ENCODE peak calls at places on chromosome 5, in five cellular contexts. K is IMR-90, D is mesendoderm, J is mesenchymal stem cell, U is H9. E is an unnamed sample.

GRCh38 chr5:112122353-112122752 is 296.7 kb downstream of the EPB41L4A start:
- DNase-seq in K (no peak), D (no peak), J (no peak), U (no peak), E (no peak)

GRCh38 chr5:79691007-79691406 is 1.4 kb downstream of the CMYA5 start:
- DNase-seq in K (no peak), D (no peak), J (no peak), U (no peak), E (no peak)

GRCh38 chr5:119879446-119879845 is 250.1 kb downstream of the FAM170A start:
- DNase-seq in K (no peak), D (no peak), J (no peak), U (no peak), E (no peak)

GRCh38 chr5:59346987-59347386 is 546.5 kb downstream of the PDE4D start:
- DNase-seq in K (no peak), D (no peak), J (peak), U (no peak), E (no peak)

GRCh38 chr5:146426853-146427618 is 20.1 kb upstream of the TCERG1 start:
- DNase-seq in K (peak), D (peak), J (peak), U (no peak), E (no peak)

GRCh38 chr5:57307516-57307915 is 133.7 kb downstream of the GPBP1 start:
- DNase-seq in K (no peak), D (no peak), J (no peak), U (no peak), E (no peak)

GRCh38 chr5:150117945-150118560 is 31.7 kb upstream of the CSF1R start:
- DNase-seq in K (no peak), D (no peak), J (no peak), U (peak), E (no peak)

GRCh38 chr5:79873216-79873615 is 117.8 kb downstream of the MTX3 start:
- DNase-seq in K (no peak), D (no peak), J (no peak), U (no peak), E (no peak)

GRCh38 chr5:6188344-6188743 is 190.0 kb downstream of the MED10 start:
- DNase-seq in K (no peak), D (no peak), J (no peak), U (no peak), E (no peak)

GRCh38 chr5:32090755-32091128 is 83.4 kb downstream of the GOLPH3 start:
- DNase-seq in K (no peak), D (peak), J (no peak), U (no peak), E (no peak)

DNA sequence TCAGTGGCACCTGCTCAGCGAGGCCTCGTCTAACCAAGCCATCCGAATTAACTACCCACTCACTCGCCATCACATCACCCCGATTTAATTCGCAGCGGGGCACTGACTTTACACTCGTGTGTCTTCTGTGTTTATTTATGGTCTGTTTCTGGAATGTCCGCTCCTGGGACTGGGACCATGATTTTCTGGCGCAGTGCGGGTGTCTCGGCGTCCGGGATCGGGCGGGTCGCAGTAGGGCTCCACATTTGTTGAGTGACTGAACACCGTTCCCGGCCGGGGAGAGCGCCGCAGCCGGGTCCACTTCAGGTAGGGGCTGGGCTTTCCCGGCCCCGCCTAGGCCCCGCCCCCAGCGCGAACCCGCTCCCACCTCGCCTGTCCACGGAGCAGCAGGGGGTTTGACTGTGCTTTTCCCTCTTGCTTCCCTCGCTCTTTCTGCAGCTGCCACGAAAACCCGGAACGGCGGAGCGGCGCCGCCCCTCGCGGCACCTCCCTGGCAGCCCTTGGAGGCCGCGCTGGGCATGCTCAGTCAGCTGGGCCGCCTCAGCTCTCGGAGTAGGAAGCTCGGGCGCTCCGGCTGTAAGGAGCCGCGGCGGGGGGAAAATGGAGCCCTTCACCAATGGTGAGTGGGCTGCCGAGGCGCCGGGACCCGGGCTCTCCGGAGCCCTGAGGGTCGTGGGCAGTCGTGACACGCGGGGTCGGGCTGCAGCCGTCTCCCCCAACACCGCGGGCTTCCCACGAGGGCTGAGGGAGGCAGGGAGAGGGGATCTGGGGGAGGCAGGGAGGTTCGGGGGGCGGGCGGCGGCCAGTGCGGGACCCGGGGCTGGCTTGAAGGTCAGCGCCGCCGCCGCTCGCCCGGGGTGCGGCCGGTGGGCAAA is at the start of gene LNPEP:
- DNase-seq in K (peak), D (peak), J (peak), U (peak), E (peak)
- H2BK120ac ChIP-seq in K (peak), D (no peak), J (peak), U (no peak), E (no peak)

DNA sequence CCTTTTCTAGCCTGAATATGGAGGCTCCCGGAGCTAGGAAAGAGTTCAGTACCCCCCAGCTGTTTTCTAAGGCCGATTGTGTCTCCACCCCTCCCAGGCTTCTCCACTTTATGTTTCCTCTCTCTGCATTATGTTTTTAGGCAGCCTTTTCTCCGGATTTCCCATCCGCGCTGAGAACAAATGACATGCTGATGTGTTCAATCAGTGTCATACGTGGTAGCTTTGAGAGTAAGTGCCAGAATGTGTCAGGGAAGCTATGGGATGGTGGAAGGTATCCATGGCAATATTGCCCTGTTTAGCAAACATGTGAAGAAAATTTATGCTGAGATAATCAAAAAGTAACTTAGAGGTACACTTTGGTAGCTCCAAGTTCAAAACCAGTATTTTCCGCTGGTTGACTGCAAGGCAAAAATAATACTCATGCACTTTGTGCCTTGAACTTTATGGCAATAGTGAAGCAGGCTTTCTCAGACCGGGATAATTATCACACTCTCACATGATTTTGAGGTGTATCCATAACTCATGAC is 36.7 kb upstream of the LECT2 start:
- DNase-seq in K (no peak), D (no peak), J (no peak), U (no peak), E (no peak)
- H2BK120ac ChIP-seq in K (no peak), D (no peak), J (no peak), U (no peak), E (no peak)

GRCh38 chr5:174714751-174715150 is 9.6 kb upstream of the MSX2 start:
- DNase-seq in K (no peak), D (no peak), J (no peak), U (no peak), E (no peak)
- H2BK120ac ChIP-seq in K (no peak), D (no peak), J (no peak), U (no peak), E (no peak)

DNA sequence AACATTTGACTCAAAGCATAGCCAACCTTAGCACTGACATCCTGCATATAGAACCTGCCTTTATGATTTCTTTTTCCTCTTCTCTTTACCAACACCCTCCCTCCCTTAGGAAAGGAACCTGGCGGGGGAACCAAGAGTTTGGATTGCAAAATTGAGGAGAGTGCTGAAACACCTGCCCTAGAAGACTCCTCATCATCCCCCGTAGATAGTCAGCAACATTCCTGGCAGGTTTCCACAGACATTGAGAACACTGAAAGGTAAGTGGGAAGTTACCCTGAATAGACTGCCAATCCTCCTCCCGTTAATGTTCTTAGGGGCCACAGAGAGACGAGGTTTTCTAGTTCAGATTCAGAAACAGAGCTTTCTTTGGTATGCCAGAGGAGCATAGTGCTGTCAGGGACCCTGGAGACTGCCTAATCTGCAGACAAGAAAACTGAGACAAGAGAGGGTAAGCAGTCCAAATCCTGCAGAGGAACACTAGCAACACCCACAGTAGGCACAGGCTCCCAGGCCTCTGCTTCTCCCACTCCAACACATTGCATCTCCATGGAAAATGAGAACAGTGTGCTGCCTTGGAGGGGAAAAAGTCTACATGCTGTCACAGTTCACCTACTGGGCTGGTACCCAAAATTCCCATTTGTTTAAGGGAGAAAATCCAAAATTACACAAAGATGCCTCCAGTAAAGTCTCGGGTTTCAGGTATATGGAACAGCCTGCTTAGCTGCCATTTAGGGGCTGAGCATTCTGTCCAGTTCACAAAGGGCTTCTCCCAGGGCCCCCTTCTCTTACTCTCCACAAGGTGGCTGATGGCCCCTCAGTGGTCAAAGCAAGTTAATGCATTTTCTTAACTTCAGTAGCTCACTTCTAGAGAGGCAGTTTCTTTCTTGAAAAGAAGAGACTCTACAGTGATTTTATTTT is 89.0 kb downstream of the RGS7BP start:
- DNase-seq in K (no peak), D (peak), J (peak), U (peak), E (peak)
- H2BK120ac ChIP-seq in K (no peak), D (no peak), J (no peak), U (no peak), E (no peak)

GRCh38 chr5:87150630-87151029 is 117.1 kb upstream of the RASA1 start:
- DNase-seq in K (no peak), D (no peak), J (no peak), U (no peak), E (no peak)
- H2BK120ac ChIP-seq in K (peak), D (no peak), J (peak), U (no peak), E (no peak)

GRCh38 chr5:132257131-132258101 is at the start of gene PDLIM4:
- DNase-seq in K (no peak), D (peak), J (peak), U (peak), E (peak)
- H2BK120ac ChIP-seq in K (peak), D (no peak), J (peak), U (no peak), E (peak)

DNA sequence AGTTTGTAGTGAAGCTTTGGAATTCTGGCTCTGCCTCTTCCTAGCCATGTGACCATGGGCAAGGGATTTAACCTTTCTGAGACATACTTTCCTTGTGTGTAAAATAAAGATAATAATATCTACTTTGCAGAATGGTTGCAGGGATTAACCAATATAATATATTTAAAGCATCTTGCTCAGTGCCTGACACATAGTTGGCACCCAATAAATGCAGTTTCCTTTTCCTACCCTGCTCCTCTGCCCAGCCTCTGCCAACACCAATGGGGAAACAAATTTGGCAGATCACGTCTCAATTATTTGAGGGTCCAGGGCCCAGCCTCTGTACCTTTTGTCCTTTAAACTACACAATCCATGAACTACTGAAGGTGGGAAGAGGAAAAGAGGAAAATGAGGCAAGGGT is 91.1 kb downstream of the NRG2 start:
- DNase-seq in K (no peak), D (no peak), J (no peak), U (no peak), E (no peak)
- H2BK120ac ChIP-seq in K (no peak), D (no peak), J (no peak), U (no peak), E (no peak)

DNA sequence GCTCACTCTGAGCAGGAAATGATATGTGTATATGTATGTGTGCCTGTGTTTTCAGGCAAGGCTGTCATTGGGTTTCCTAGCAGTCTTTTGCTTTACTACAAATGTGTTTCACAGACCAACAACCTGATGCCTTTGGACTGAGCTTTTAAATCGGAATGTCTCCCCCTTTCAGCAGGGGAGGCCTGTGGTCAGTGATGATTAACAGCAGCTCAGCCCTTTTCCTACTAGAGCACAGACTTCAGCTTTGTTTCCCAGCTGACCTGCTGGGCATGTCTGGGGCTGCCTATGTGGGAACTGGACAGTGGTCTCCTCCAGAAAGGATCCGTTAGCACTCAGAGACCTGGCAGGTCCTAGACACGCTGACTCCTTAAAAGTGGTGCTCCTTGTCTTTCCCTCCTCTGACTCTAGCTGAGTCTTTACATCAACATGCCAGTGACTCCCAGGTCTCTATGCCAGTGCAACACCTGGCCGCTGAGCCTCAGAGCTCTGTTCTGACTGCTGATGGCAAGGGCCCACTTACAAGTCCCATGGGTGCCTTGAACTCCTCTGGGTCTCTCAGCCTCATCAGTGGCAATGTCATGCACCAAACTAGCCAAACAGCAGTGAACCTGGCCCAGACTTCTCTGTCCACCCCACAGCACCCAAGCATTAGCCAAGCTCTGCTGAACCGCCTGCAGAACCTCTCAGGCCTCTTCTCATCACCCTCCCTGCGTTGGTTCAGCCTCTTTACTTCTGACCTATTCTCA is 7.7 kb downstream of the MACROH2A1 start:
- DNase-seq in K (peak), D (no peak), J (peak), U (no peak), E (no peak)
- H2BK120ac ChIP-seq in K (peak), D (no peak), J (no peak), U (no peak), E (no peak)

DNA sequence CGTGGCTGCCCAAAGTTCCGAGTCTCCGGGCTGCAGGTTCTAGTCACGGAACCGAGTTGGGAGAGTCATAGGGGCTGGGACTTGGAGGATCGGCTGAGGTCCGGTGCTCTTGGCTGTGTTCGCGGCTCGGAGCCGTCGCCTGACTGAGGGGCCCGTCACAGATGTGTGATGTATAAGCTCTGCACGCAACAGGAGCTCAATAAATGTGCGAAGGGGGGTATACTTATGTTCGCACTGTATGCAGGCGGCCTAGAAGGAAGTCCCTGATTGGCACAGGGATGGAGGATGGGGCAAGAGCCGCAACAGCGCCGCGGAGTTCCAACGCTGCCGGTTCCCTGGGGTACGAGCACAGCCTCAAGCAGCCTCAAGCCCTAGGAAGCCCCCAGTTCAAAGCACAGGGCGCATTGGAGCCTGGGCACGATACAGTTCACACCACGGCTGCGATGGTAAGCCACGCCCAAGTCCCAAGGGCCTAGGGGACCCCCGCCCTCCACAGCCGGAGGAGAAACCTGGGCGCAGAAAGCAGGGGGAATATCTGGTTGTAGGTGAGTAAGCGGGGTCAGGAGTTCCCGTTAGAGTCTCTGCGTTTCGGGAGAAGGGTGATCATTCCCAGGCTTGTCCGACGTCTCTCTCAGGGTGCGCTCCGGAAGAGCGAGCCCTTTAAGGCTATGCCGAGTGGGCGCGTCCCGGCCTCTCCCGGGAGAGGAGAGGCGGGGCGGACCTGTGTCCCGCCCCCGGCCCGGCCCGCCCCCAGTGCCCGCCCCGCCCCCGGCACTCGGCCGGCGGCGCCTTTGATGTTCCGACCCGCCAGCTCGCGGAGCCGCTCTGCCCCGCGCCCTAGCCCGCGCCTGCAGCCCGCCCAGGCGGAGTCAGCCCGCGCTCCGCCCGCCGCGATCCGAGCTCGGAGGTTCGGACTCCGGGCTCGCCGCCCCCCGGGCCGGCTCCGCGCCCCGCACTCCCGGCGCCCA is at the start of gene TCF7:
- DNase-seq in K (peak), D (peak), J (peak), U (peak), E (peak)
- H2BK120ac ChIP-seq in K (no peak), D (no peak), J (no peak), U (no peak), E (no peak)

DNA sequence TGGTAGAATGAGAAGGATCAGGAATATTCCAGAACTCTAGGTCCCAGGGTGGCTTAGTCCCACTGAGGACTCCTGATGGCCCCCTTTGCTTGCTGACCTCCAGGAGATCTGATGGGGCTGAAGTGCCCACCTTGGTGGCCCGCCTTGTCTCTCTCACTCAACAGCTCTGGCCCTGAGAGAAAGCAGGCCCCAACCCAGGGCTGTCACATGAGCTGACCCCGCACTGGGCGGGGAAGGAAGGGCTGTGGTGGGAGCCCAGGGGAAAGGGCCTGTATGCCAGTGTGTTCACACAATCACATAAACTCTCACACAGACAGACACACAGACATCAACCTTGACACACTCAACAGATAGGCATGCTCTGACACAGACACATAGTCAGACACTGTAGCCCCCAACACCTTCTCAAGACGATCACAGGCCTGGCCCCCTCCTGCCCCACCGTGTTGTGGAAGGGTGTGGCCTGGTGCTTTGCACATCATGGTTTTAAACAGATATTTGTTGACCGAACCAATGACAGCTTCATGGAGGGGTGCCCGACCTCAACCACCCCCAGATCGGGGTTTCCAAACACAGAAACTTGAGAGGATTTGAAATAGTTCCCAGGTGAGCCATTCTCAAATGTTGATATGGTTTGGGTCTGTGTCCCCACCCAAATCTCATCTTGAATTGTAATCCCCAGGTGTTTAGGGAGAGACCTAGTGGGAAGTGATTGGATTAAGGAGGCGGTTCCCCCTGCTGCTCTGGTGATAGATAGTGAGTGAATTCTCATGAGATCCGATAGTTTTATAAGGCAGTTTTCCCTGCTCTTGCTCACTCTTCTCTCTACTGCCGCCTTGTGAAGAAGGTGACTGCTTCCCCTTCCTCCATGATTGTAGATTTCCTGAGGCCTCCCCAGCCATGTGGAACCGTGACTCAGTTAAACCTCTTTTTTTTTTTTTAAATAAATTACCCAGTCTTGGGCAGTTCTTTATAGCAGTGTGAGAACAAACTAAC is 48.5 kb upstream of the HAND1 start:
- DNase-seq in K (no peak), D (peak), J (no peak), U (no peak), E (no peak)
- H2BK120ac ChIP-seq in K (no peak), D (no peak), J (no peak), U (no peak), E (peak)

E was measured in neuronal stem cell.